ENCODE peak calls at places on chromosomes 1 and 21, in six cellular contexts. F is pancreas; U is Panc1; S is upper lobe of right lung; R is lower lobe of right lung; H is naive thymus-derived CD4-positive, alpha-beta T cell. M is an unnamed sample.
A peak's percentile ranks its signal among the peaks of the same experiment; 100 is the strongest.

GRCh38 chr1:225319951-225320350 is 107.9 kb downstream of the LBR start:
- ATAC-seq in S (peak; percentile 81), H (no peak), R (peak; percentile 47), F (peak; percentile 32), U (no peak), M (no peak)

GRCh38 chr1:34976384-34977209 is 8.6 kb downstream of the TMEM35B start:
- ATAC-seq in S (no peak), R (no peak), H (no peak), U (no peak), F (no peak), M (no peak)

GRCh38 chr21:27513016-27513415 is 546.1 kb upstream of the ADAMTS5 start:
- ATAC-seq in S (no peak), F (no peak), U (no peak), R (no peak), H (no peak), M (no peak)

GRCh38 chr1:200353232-200353631 is 56.6 kb downstream of the ZNF281 start:
- ATAC-seq in H (no peak), R (no peak), F (no peak), S (no peak), U (no peak), M (no peak)

GRCh38 chr1:65493792-65494191 is 73.3 kb downstream of the LEPR start:
- ATAC-seq in S (no peak), F (peak; percentile 30), U (no peak), H (no peak), R (no peak), M (peak; percentile 34)

GRCh38 chr1:225834417-225835329 is 24.7 kb downstream of the EPHX1 start:
- ATAC-seq in U (no peak), S (peak; percentile 43), F (peak; percentile 75), H (no peak), R (peak; percentile 67), M (peak; percentile 95)

GRCh38 chr21:43921602-43921978 is 56.6 kb downstream of the AGPAT3 start:
- ATAC-seq in F (no peak), S (no peak), U (no peak), H (peak; percentile 36), R (no peak), M (no peak)

GRCh38 chr1:28552482-28553228 is at the start of gene TRNAU1AP:
- ATAC-seq in R (peak; percentile 100), F (peak; percentile 99), H (peak; percentile 98), S (peak; percentile 99), U (peak; percentile 98), M (peak; percentile 99)

GRCh38 chr1:157173900-157174410 is 35.8 kb upstream of the ETV3 start:
- ATAC-seq in H (no peak), U (no peak), S (no peak), F (no peak), R (no peak), M (no peak)

GRCh38 chr21:25062061-25062460 is 545.2 kb downstream of the MRPL39 start:
- ATAC-seq in R (no peak), F (no peak), S (no peak), U (no peak), H (no peak), M (no peak)

GRCh38 chr1:25360596-25361581 is 22.8 kb downstream of the TMEM50A start:
- ATAC-seq in F (no peak), R (no peak), H (no peak), S (no peak), U (peak; percentile 60), M (no peak)

GRCh38 chr1:86993269-86993985 is 79.0 kb downstream of the HS2ST1 start:
- ATAC-seq in R (no peak), H (no peak), S (no peak), F (no peak), U (peak; percentile 90), M (no peak)

GRCh38 chr1:92739669-92740524 is 45.0 kb downstream of the EVI5 start:
- ATAC-seq in S (no peak), R (no peak), H (peak; percentile 36), U (no peak), F (no peak), M (no peak)

GRCh38 chr1:203626910-203627246 is 246 bp downstream of the ATP2B4 start:
- ATAC-seq in H (no peak), R (peak; percentile 44), S (peak; percentile 27), F (peak; percentile 30), U (peak; percentile 8), M (peak; percentile 42)

GRCh38 chr1:203381151-203381751 is 30.3 kb upstream of the FMOD start:
- ATAC-seq in S (peak; percentile 81), U (no peak), F (peak; percentile 16), R (peak; percentile 39), H (peak; percentile 74), M (no peak)

GRCh38 chr1:159171688-159172501 is 480 bp downstream of the CADM3 start:
- ATAC-seq in H (no peak), S (peak; percentile 21), F (peak; percentile 35), U (peak; percentile 66), R (peak; percentile 34), M (peak; percentile 5)
- H3K4me3 ChIP-seq in H (no peak overlapping the region), S (no peak overlapping the region), F (no peak overlapping the region), U (peak overlapping the region; percentile 19), R (peak overlapping the region; percentile 27), M (peak overlapping the region; percentile 54)

DNA sequence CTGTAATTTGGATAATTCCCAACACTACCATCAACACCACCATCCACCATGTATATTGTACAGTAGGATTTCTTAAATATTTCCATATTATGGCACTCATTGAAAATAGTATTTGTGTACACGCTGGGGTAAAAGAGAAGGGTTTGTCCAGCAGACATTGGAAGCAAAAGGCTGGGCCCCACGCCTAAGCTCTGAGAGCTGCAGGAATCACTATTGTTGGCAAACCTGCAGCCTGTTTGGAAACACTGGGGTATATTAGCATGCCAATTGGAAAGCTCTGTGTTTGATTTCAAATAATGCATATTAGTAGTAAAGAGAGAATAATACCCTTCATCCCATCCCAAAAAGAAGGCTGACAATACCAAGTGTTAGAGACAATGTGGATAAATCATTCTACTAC is 81.5 kb upstream of the DPYD start:
- ATAC-seq in H (no peak), F (no peak), U (no peak), R (no peak), S (no peak), M (no peak)
- H3K4me3 ChIP-seq in H (no peak overlapping the region), F (no peak overlapping the region), U (no peak overlapping the region), R (no peak overlapping the region), S (no peak overlapping the region), M (no peak overlapping the region)

GRCh38 chr1:164785841-164786534 is 227.0 kb downstream of the PBX1 start:
- ATAC-seq in S (peak; percentile 19), F (peak; percentile 46), H (no peak), U (no peak), R (peak; percentile 8), M (no peak)

GRCh38 chr1:164784960-164785359 is 226.0 kb downstream of the PBX1 start:
- ATAC-seq in R (no peak), F (no peak), S (no peak), H (no peak), U (no peak), M (no peak)

GRCh38 chr1:164786980-164787833 is 228.2 kb downstream of the PBX1 start:
- ATAC-seq in R (peak; percentile 93), S (peak; percentile 97), F (peak; percentile 95), H (peak; percentile 84), U (peak; percentile 98), M (peak; percentile 89)

GRCh38 chr1:164790081-164790480 is 231.1 kb downstream of the PBX1 start:
- ATAC-seq in H (no peak), F (no peak), R (no peak), U (no peak), S (no peak), M (no peak)

DNA sequence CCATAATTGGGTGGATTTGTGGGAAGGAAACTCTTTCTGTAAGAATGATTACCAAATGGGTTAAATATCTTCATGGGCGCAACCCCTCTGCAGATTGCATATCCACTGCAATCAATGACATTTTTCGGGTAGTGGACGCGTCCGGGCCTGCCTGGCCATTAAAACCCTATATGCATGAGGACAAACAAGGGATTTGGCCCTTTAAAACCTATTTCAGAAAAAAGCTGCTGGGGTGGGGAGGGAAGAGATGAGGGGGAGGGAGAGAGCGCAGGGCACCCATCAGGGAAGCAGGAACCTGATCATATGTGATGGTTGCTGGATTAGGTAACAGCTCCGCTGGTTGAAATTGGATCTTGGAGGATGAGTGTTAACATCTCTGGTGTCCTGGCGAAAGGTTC is 228.8 kb downstream of the PBX1 start:
- ATAC-seq in S (no peak), R (no peak), U (no peak), F (no peak), H (no peak), M (no peak)
- H3K4me3 ChIP-seq in S (no peak overlapping the region), R (no peak overlapping the region), U (no peak overlapping the region), F (no peak overlapping the region), H (no peak overlapping the region), M (no peak overlapping the region)

GRCh38 chr1:17775796-17776195 is 20.7 kb downstream of the ACTL8 start:
- ATAC-seq in S (no peak), U (no peak), F (no peak), H (no peak), R (no peak), M (no peak)

GRCh38 chr1:17777330-17777729 is 22.2 kb downstream of the ACTL8 start:
- ATAC-seq in U (no peak), H (no peak), R (no peak), F (no peak), S (no peak), M (no peak)

GRCh38 chr1:17776426-17776825 is 21.3 kb downstream of the ACTL8 start:
- ATAC-seq in U (no peak), R (no peak), F (no peak), S (no peak), H (no peak), M (no peak)

GRCh38 chr1:17777818-17778217 is 22.7 kb downstream of the ACTL8 start:
- ATAC-seq in U (no peak), S (no peak), H (no peak), F (no peak), R (no peak), M (no peak)

DNA sequence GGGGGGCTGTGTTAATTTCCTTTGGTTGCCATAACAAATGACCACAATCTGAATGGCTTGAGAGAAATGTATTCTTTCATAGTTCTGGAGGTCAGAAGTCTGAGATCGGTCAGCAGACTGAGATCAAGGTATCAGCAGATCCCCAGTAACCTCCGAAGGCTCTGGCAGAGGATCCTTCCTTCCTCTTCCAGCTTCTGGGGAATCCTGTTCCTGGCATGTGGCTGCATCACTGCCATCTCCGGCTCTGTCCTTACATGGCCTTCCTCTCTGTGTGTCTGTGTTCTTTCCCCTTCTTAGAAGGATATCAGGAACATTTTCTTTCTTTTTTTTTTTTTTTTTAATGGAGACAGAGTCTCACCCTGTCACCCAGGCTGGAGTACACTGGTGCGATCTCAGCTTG is 25.8 kb downstream of the ACTL8 start:
- ATAC-seq in U (no peak), F (no peak), S (no peak), R (no peak), H (no peak), M (no peak)
- H3K4me3 ChIP-seq in U (no peak overlapping the region), F (no peak overlapping the region), S (no peak overlapping the region), R (no peak overlapping the region), H (no peak overlapping the region), M (no peak overlapping the region)

M was measured in gastroesophageal sphincter.